ENCODE peak calls at places on chromosomes 12 and 14, in five cellular contexts. One of them, this sample, is unnamed.

GRCh38 chr12:3419538-3419937 is 71.5 kb upstream of the PRMT8 start:
- DNase-seq in H1: no peak
- DNase-seq in HepG2: no peak
- DNase-seq in NT2/D1: no peak
- DNase-seq in GM12878: no peak
- DNase-seq in this sample: no peak

GRCh38 chr14:101065696-101066694 is 162.5 kb upstream of the RTL1 start:
- DNase-seq in H1: no peak
- DNase-seq in GM12878: no peak
- DNase-seq in NT2/D1: no peak
- DNase-seq in HepG2: no peak
- DNase-seq in this sample: no peak

GRCh38 chr14:75995372-75996041 is 9.9 kb downstream of the IFT43 start:
- DNase-seq in NT2/D1: no peak
- DNase-seq in HepG2: no peak
- DNase-seq in GM12878: no peak
- DNase-seq in H1: no peak
- DNase-seq in this sample: no peak

GRCh38 chr12:71551529-71551928 is 111.9 kb downstream of the LGR5 start:
- DNase-seq in NT2/D1: no peak
- DNase-seq in H1: no peak
- DNase-seq in GM12878: no peak
- DNase-seq in HepG2: no peak
- DNase-seq in this sample: peak; percentile 14

GRCh38 chr14:90828642-90829487 is 12.6 kb upstream of the TTC7B start:
- DNase-seq in NT2/D1: no peak
- DNase-seq in GM12878: no peak
- DNase-seq in HepG2: no peak
- DNase-seq in H1: no peak
- DNase-seq in this sample: no peak

GRCh38 chr12:39368096-39368495 is 74.8 kb downstream of the KIF21A start:
- DNase-seq in GM12878: no peak
- DNase-seq in H1: no peak
- DNase-seq in HepG2: no peak
- DNase-seq in NT2/D1: no peak
- DNase-seq in this sample: no peak

GRCh38 chr12:89497467-89497866 is 27.1 kb downstream of the GALNT4 start:
- DNase-seq in GM12878: no peak
- DNase-seq in HepG2: no peak
- DNase-seq in H1: no peak
- DNase-seq in NT2/D1: no peak
- DNase-seq in this sample: no peak

GRCh38 chr14:103418508-103418818 is 33.2 kb downstream of the MARK3 start:
- DNase-seq in NT2/D1: no peak
- DNase-seq in HepG2: no peak
- DNase-seq in GM12878: no peak
- DNase-seq in H1: no peak
- DNase-seq in this sample: no peak

GRCh38 chr12:47988073-47989022 is 15.9 kb downstream of the COL2A1 start:
- DNase-seq in HepG2: no peak
- DNase-seq in NT2/D1: no peak
- DNase-seq in GM12878: no peak
- DNase-seq in H1: peak; percentile 60
- DNase-seq in this sample: no peak

GRCh38 chr14:73630009-73630780 is 14.6 kb upstream of the DNAL1 start:
- DNase-seq in NT2/D1: no peak
- DNase-seq in HepG2: no peak
- DNase-seq in H1: no peak
- DNase-seq in GM12878: no peak
- DNase-seq in this sample: no peak

GRCh38 chr14:101929946-101930345 is 34.4 kb upstream of the DYNC1H1 start:
- DNase-seq in HepG2: no peak
- DNase-seq in NT2/D1: no peak
- DNase-seq in GM12878: no peak
- DNase-seq in H1: no peak
- DNase-seq in this sample: no peak

GRCh38 chr14:33062881-33063280 is 124.2 kb downstream of the NPAS3 start:
- DNase-seq in NT2/D1: no peak
- DNase-seq in HepG2: no peak
- DNase-seq in GM12878: no peak
- DNase-seq in H1: no peak
- DNase-seq in this sample: no peak

GRCh38 chr12:67355428-67356385 is 86.5 kb downstream of the CAND1 start:
- DNase-seq in HepG2: peak; percentile 42
- DNase-seq in GM12878: peak; percentile 16
- DNase-seq in H1: no peak
- DNase-seq in NT2/D1: peak; percentile 46
- DNase-seq in this sample: peak; percentile 39

GRCh38 chr14:32980887-32981501 is 42.3 kb downstream of the NPAS3 start:
- DNase-seq in GM12878: no peak
- DNase-seq in HepG2: no peak
- DNase-seq in H1: no peak
- DNase-seq in NT2/D1: no peak
- DNase-seq in this sample: no peak

GRCh38 chr12:4107436-4107878 is 166.1 kb upstream of the CCND2 start:
- DNase-seq in NT2/D1: peak; percentile 82
- DNase-seq in GM12878: peak; percentile 86
- DNase-seq in HepG2: peak; percentile 55
- DNase-seq in H1: peak; percentile 53
- DNase-seq in this sample: peak; percentile 71

GRCh38 chr12:6635856-6636521 is at the start of gene LPAR5:
- DNase-seq in H1: no peak
- DNase-seq in NT2/D1: no peak
- DNase-seq in HepG2: no peak
- DNase-seq in GM12878: no peak
- DNase-seq in this sample: no peak

GRCh38 chr12:121872546-121873223 is 14.0 kb upstream of the HPD start:
- DNase-seq in H1: no peak
- DNase-seq in HepG2: no peak
- DNase-seq in GM12878: no peak
- DNase-seq in NT2/D1: no peak
- DNase-seq in this sample: no peak

GRCh38 chr14:98769326-98769725 is 502.7 kb downstream of the BCL11B start:
- DNase-seq in HepG2: no peak
- DNase-seq in H1: no peak
- DNase-seq in NT2/D1: no peak
- DNase-seq in GM12878: no peak
- DNase-seq in this sample: no peak

GRCh38 chr14:32050839-32051238 is 26.3 kb upstream of the ARHGAP5 start:
- DNase-seq in NT2/D1: no peak
- DNase-seq in HepG2: no peak
- DNase-seq in H1: no peak
- DNase-seq in GM12878: no peak
- DNase-seq in this sample: no peak

GRCh38 chr12:7190268-7191055 is 976 bp downstream of the PEX5 start:
- DNase-seq in GM12878: no peak
- DNase-seq in HepG2: peak; percentile 12
- DNase-seq in H1: peak; percentile 65
- DNase-seq in NT2/D1: peak; percentile 30
- DNase-seq in this sample: no peak

GRCh38 chr14:61568572-61569011 is 126.7 kb upstream of the HIF1A start:
- DNase-seq in H1: peak; percentile 76
- DNase-seq in NT2/D1: no peak
- DNase-seq in GM12878: peak; percentile 52
- DNase-seq in HepG2: no peak
- DNase-seq in this sample: no peak

GRCh38 chr14:74619672-74620131 is 7.7 kb upstream of the LTBP2 start:
- DNase-seq in NT2/D1: no peak
- DNase-seq in H1: no peak
- DNase-seq in GM12878: no peak
- DNase-seq in HepG2: peak; percentile 63
- DNase-seq in this sample: no peak

GRCh38 chr12:22318122-22318737 is 16.3 kb downstream of the ST8SIA1 start:
- DNase-seq in GM12878: no peak
- DNase-seq in NT2/D1: no peak
- DNase-seq in H1: no peak
- DNase-seq in HepG2: no peak
- DNase-seq in this sample: no peak

GRCh38 chr12:70178038-70178437 is 65.2 kb upstream of the CNOT2 start:
- DNase-seq in HepG2: no peak
- DNase-seq in GM12878: no peak
- DNase-seq in NT2/D1: no peak
- DNase-seq in H1: no peak
- DNase-seq in this sample: no peak

GRCh38 chr12:22169281-22169824 is 123.3 kb downstream of the CMAS start:
- DNase-seq in GM12878: no peak
- DNase-seq in NT2/D1: no peak
- DNase-seq in HepG2: no peak
- DNase-seq in H1: no peak
- DNase-seq in this sample: no peak

GRCh38 chr12:85529896-85530295 is 249.9 kb downstream of the ALX1 start:
- DNase-seq in HepG2: no peak
- DNase-seq in GM12878: no peak
- DNase-seq in NT2/D1: no peak
- DNase-seq in H1: no peak
- DNase-seq in this sample: no peak

GRCh38 chr12:77324763-77325468 is 259.5 kb upstream of the E2F7 start:
- DNase-seq in GM12878: no peak
- DNase-seq in NT2/D1: peak; percentile 72
- DNase-seq in HepG2: peak; percentile 33
- DNase-seq in H1: peak; percentile 82
- DNase-seq in this sample: peak; percentile 86

GRCh38 chr14:31449971-31450610 is 7.2 kb downstream of the DTD2 start:
- DNase-seq in H1: no peak
- DNase-seq in NT2/D1: no peak
- DNase-seq in HepG2: peak; percentile 68
- DNase-seq in GM12878: no peak
- DNase-seq in this sample: peak; percentile 27

GRCh38 chr14:73058923-73059311 is 583 bp downstream of the RBM25 start:
- DNase-seq in GM12878: no peak
- DNase-seq in H1: peak; percentile 57
- DNase-seq in HepG2: peak; percentile 7
- DNase-seq in NT2/D1: no peak
- DNase-seq in this sample: peak; percentile 40

GRCh38 chr14:84409435-84409834 is 1120.5 kb upstream of the FLRT2 start:
- DNase-seq in HepG2: no peak
- DNase-seq in NT2/D1: no peak
- DNase-seq in H1: no peak
- DNase-seq in GM12878: no peak
- DNase-seq in this sample: no peak

GRCh38 chr12:127619869-127620769 is 646.9 kb upstream of the TMEM132C start:
- DNase-seq in HepG2: no peak
- DNase-seq in NT2/D1: peak; percentile 38
- DNase-seq in GM12878: no peak
- DNase-seq in H1: no peak
- DNase-seq in this sample: no peak

GRCh38 chr12:3148366-3149000 is 71.3 kb downstream of the TSPAN9 start:
- DNase-seq in H1: no peak
- DNase-seq in HepG2: no peak
- DNase-seq in GM12878: no peak
- DNase-seq in NT2/D1: no peak
- DNase-seq in this sample: no peak

GRCh38 chr14:99132821-99133562 is 139.0 kb downstream of the BCL11B start:
- DNase-seq in GM12878: no peak
- DNase-seq in H1: peak; percentile 41
- DNase-seq in HepG2: no peak
- DNase-seq in NT2/D1: no peak
- DNase-seq in this sample: no peak

GRCh38 chr14:77139540-77140342 is 1.9 kb downstream of the ZDHHC22 start:
- DNase-seq in GM12878: no peak
- DNase-seq in HepG2: peak; percentile 29
- DNase-seq in H1: peak; percentile 93
- DNase-seq in NT2/D1: no peak
- DNase-seq in this sample: peak; percentile 83

GRCh38 chr12:123732251-123732650 is 20.1 kb downstream of the ATP6V0A2 start:
- DNase-seq in NT2/D1: no peak
- DNase-seq in HepG2: no peak
- DNase-seq in GM12878: no peak
- DNase-seq in H1: no peak
- DNase-seq in this sample: no peak

GRCh38 chr12:11978985-11979384 is 91.8 kb upstream of the BCL2L14 start:
- DNase-seq in GM12878: no peak
- DNase-seq in H1: no peak
- DNase-seq in NT2/D1: no peak
- DNase-seq in HepG2: no peak
- DNase-seq in this sample: no peak
- TF ChIP-seq SUZ12 in GM12878: no peak
- TF ChIP-seq SUZ12 in H1: no peak
- TF ChIP-seq SUZ12 in NT2/D1: no peak
- TF ChIP-seq SUZ12 in HepG2: no peak
- TF ChIP-seq SUZ12 in this sample: no peak

GRCh38 chr14:68020999-68021663 is 201.6 kb downstream of the RAD51B start:
- DNase-seq in HepG2: no peak
- DNase-seq in H1: no peak
- DNase-seq in NT2/D1: no peak
- DNase-seq in GM12878: peak; percentile 71
- DNase-seq in this sample: peak; percentile 15
- TF ChIP-seq SUZ12 in HepG2: no peak
- TF ChIP-seq SUZ12 in H1: no peak
- TF ChIP-seq SUZ12 in NT2/D1: no peak
- TF ChIP-seq SUZ12 in GM12878: no peak
- TF ChIP-seq SUZ12 in this sample: no peak

DNA sequence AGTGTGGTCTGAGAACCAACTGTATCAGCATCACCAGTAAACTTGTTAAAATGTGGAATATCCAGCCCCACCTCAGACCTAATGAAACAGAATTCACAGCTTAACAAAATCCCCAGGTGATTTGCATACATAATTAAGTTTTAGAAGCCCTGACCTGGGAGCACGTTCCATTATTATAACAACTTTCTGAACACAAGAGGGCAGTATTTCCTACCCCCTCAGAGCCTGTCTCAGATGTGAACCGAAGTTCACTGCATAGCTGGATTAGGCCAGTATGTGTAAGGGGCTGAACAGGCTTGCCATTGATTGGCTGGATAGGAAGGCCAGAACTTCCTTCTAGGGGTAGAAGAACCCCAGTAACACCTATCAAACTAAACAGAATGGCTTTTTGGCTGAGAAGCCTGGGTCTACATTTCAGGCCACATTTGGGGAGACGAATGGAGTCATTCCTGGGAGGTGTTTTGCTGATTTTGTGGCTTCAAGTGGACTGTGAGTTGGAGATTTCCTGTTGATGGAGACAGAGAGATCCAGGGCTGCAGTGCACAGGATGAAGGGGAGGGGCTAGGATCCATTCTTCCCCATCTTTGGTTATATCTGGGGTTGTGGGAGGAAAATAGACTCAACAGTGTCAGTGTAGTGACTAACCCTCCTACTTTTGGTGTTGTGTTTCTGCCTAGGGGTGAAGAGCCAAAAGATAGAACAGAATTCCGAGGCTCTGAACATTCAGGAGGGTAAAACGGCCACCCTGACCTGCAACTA is 94.7 kb upstream of the OR4E1 start:
- DNase-seq in HepG2: peak; percentile 42
- DNase-seq in H1: no peak
- DNase-seq in NT2/D1: peak; percentile 9
- DNase-seq in GM12878: peak; percentile 5
- DNase-seq in this sample: peak; percentile 65
- TF ChIP-seq SUZ12 in HepG2: no peak
- TF ChIP-seq SUZ12 in H1: no peak
- TF ChIP-seq SUZ12 in NT2/D1: no peak
- TF ChIP-seq SUZ12 in GM12878: no peak
- TF ChIP-seq SUZ12 in this sample: no peak

DNA sequence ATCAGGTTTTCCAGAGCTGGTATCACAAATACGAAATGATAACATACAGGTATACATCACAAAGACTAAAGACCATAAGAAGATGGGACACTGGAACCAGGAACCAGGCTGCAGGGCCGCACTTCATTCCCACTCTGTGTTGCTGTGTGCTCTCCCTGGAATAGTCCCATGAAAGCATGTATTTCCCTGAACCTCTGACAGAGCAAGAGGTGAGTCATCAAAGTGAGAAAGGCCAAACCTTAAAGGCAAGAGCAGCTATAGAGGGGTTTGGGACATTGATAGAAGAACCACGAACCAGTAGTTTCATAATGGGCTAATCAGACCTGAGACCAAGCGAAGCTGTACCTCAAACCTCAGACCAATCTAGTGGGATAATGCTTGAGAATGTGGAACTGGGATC is 283.0 kb upstream of the PRKD1 start:
- DNase-seq in NT2/D1: no peak
- DNase-seq in HepG2: no peak
- DNase-seq in H1: no peak
- DNase-seq in GM12878: no peak
- DNase-seq in this sample: no peak
- TF ChIP-seq SUZ12 in NT2/D1: no peak
- TF ChIP-seq SUZ12 in HepG2: no peak
- TF ChIP-seq SUZ12 in H1: no peak
- TF ChIP-seq SUZ12 in GM12878: no peak
- TF ChIP-seq SUZ12 in this sample: no peak

This sample was measured in HEK293T.